ENCODE peak calls at places on chromosomes 13 and 19, in six cellular contexts. O is mesenchymal stem cell, L is mesendoderm, E is neuronal stem cell, M is IMR-90, Y is H9. G is an unnamed sample. For H3K4me1, the result is how much of the 10 kb centered on the place peaks cover.

GRCh38 chr13:109408596-109409382 is 377.6 kb downstream of the IRS2 start:
- DNase-seq in O (no peak), L (no peak), E (no peak), M (no peak), Y (no peak), G (peak)

GRCh38 chr13:66264976-66265375 is 965.2 kb downstream of the PCDH9 start:
- DNase-seq in O (no peak), L (no peak), E (no peak), M (peak), Y (no peak), G (no peak)

GRCh38 chr13:78497702-78498319 is 105.5 kb downstream of the POU4F1 start:
- DNase-seq in O (no peak), L (peak), E (no peak), M (no peak), Y (no peak), G (no peak)

GRCh38 chr13:107649071-107649470 is 566.3 kb downstream of the LIG4 start:
- DNase-seq in O (peak), L (no peak), E (no peak), M (peak), Y (no peak), G (no peak)

GRCh38 chr19:55481148-55482127 is 3.5 kb upstream of the NAT14 start:
- DNase-seq in O (no peak), L (peak), E (no peak), M (no peak), Y (peak), G (no peak)

GRCh38 chr19:17021793-17022590 is 4.6 kb downstream of the CPAMD8 start:
- DNase-seq in O (peak), L (peak), E (no peak), M (peak), Y (no peak), G (peak)

GRCh38 chr19:12156254-12157058 is at the start of gene ZNF625:
- DNase-seq in O (peak), L (peak), E (peak), M (peak), Y (peak), G (peak)

GRCh38 chr13:34474469-34474868 is 467.6 kb upstream of the NBEA start:
- DNase-seq in O (no peak), L (no peak), E (no peak), M (no peak), Y (no peak), G (no peak)

GRCh38 chr13:113917523-113918371 is 53.9 kb upstream of the GAS6 start:
- DNase-seq in O (no peak), L (no peak), E (no peak), M (no peak), Y (peak), G (no peak)

GRCh38 chr19:50387868-50388245 is 3.7 kb downstream of the POLD1 start:
- DNase-seq in O (no peak), L (no peak), E (no peak), M (no peak), Y (no peak), G (no peak)

GRCh38 chr19:46656541-46656940 is 4.4 kb downstream of the DACT3 start:
- DNase-seq in O (no peak), L (no peak), E (no peak), M (no peak), Y (no peak), G (no peak)

GRCh38 chr19:17754634-17755532 is 3.6 kb downstream of the FCHO1 start:
- DNase-seq in O (no peak), L (no peak), E (no peak), M (no peak), Y (no peak), G (no peak)

GRCh38 chr19:21586341-21587116 is 81.1 kb downstream of the ZNF429 start:
- DNase-seq in O (no peak), L (peak), E (no peak), M (no peak), Y (peak), G (peak)

DNA sequence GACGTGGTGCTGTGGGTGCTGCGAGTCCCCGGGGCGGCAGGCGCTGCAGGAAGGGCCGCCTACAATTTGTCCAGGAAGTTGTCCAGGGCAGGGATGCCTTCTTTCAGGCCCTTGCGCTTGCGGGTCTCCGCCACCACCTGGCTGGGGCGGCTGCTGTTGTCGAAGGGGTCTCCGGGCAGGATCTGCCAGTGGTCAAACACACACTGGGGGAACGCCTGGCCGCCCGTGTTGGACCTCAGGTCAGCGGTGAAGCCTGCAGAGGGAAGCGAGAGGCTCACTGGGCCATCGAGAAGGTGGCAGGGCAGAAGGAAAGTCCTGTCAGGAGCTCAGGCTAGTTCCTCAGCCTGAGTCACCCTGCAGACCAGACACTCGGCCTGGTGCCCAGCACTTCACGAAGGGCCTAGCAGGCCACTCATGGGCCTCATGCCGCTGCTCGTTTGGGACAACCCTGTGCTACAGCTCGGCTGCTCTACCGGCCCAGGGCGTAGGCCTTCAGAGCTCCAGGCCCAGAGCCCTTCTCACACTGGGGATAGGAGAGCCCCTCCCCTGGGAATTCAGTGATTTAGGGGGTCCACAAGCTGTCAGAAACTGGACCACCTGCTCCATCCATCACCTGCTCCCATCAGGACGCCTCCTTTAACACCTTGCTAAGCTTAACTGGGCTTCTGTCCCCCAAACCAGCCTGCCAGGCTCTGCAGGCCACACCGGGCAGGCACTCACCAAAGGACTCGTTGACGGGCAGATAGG is 5.8 kb upstream of the DAPK3 start:
- DNase-seq in O (no peak), L (no peak), E (no peak), M (no peak), Y (peak), G (no peak)
- H4K8ac ChIP-seq in O (no peak), L (no peak), E (no peak), M (no peak), Y (no peak), G (no peak)

DNA sequence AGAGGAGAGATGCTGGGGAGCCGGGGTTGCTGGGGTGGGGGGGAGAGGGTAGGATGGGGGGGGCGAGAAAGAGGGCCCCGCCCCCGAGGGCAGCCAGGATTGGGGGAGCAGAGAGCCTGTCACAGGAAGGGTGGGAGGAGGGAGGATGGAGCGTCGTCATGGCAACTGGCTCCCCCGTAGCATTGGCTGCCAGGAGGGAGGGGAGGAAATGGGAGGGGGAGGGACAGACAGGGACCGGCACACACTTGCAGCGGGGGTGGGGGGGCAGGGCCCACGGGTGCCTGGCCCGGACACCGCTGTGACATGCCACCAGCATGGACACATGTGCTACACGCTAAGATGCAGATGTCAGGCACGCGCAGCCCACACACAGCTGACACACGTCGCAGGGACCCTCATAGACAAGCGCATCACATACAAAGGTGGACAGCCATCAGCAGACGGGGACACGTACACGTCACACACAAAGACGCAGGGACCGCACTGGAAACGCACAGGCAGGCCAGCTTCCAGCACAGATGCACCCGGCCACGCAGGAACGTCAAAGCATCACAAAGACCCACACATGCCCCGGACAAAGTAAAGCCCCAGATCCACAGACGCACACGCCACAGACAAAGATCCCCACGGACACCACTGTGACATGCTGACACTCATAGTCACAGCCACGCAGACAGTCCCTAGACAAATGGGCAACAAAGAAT is at the start of gene LMTK3:
- DNase-seq in O (peak), L (peak), E (no peak), M (peak), Y (peak), G (no peak)
- H2AK5ac ChIP-seq in O (no peak), L (no peak), E (peak), M (no peak), Y (no peak), G (no peak)

GRCh38 chr13:39025433-39025839 is 12.5 kb downstream of the PROSER1 start:
- DNase-seq in O (no peak), L (no peak), E (no peak), M (no peak), Y (no peak), G (no peak)
- H3K4me1 ChIP-seq in O (under half), L (under half), E (under half), M (under half), Y (under half), G (under half)

GRCh38 chr13:96091932-96092253 is 2.0 kb downstream of the HS6ST3 start:
- DNase-seq in O (no peak), L (peak), E (no peak), M (no peak), Y (no peak), G (no peak)
- H4K8ac ChIP-seq in O (no peak), L (no peak), E (no peak), M (no peak), Y (no peak), G (no peak)

GRCh38 chr19:31354919-31355318 is 5.7 kb upstream of the TSHZ3 start:
- DNase-seq in O (no peak), L (no peak), E (no peak), M (no peak), Y (no peak), G (no peak)
- H2AK5ac ChIP-seq in O (no peak), L (no peak), E (no peak), M (no peak), Y (no peak), G (no peak)